ENCODE peak calls at places on chromosomes 7 and 10, in ten cellular contexts. Z is body of pancreas, V is thoracic aorta, Q is tibial artery, M is GM06990, L is pancreas, O is kidney epithelial cell, D is astrocyte, E is neural progenitor cell, Y is MM.1S. A is an unnamed sample. For H3K27me3, the result is how much of the 10 kb centered on the place peaks cover.

GRCh38 chr10:7302393-7303054 is 108.3 kb downstream of the SFMBT2 start:
- DNase-seq in V (no peak), Q (no peak), Y (no peak), Z (no peak), E (peak), M (no peak), D (peak), O (peak), L (no peak), A (no peak)

GRCh38 chr10:79135790-79136189 is 67.0 kb downstream of the ZMIZ1 start:
- DNase-seq in Z (no peak), Q (no peak), M (no peak), Y (no peak), O (no peak), E (no peak), V (no peak), L (no peak), D (no peak), A (no peak)

GRCh38 chr7:48087349-48087748 is 1.7 kb upstream of the UPP1 start:
- DNase-seq in Z (no peak), M (peak), Q (no peak), V (no peak), O (no peak), E (no peak), L (no peak), Y (peak), D (peak), A (no peak)

GRCh38 chr7:15326044-15326644 is 235.7 kb downstream of the AGMO start:
- DNase-seq in V (no peak), Y (peak), Q (no peak), E (peak), D (peak), Z (no peak), O (no peak), M (no peak), L (no peak), A (no peak)

GRCh38 chr10:4825868-4826787 is at the start of gene AKR1E2:
- DNase-seq in Z (peak), O (peak), Y (peak), E (peak), L (peak), M (no peak), V (peak), Q (peak), D (peak), A (peak)

GRCh38 chr10:55989188-55989587 is 371.9 kb downstream of the ZWINT start:
- DNase-seq in E (no peak), Q (no peak), D (no peak), O (no peak), Y (no peak), L (no peak), M (no peak), V (no peak), Z (no peak), A (no peak)

GRCh38 chr10:110492069-110492782 is 5.5 kb upstream of the DUSP5 start:
- DNase-seq in V (no peak), E (no peak), L (no peak), O (no peak), M (no peak), Q (no peak), Y (no peak), Z (no peak), D (no peak), A (no peak)

GRCh38 chr10:73854310-73854709 is 20.0 kb downstream of the CAMK2G start:
- DNase-seq in E (no peak), M (no peak), V (no peak), Z (no peak), L (no peak), Y (no peak), O (no peak), Q (no peak), D (no peak), A (no peak)

GRCh38 chr10:45624724-45625123 is 47.8 kb downstream of the ZFAND4 start:
- DNase-seq in L (no peak), E (no peak), V (no peak), Y (no peak), M (no peak), D (no peak), O (no peak), Q (no peak), Z (no peak), A (no peak)

GRCh38 chr10:16910795-16911164 is 93.6 kb upstream of the RSU1 start:
- DNase-seq in E (no peak), D (no peak), Z (no peak), V (no peak), L (no peak), Y (no peak), M (no peak), O (no peak), Q (no peak), A (no peak)

GRCh38 chr7:85516675-85517074 is 329.8 kb upstream of the SEMA3D start:
- DNase-seq in E (no peak), Q (no peak), O (no peak), Z (no peak), V (no peak), M (no peak), D (no peak), Y (no peak), L (no peak), A (no peak)

GRCh38 chr10:91604936-91605534 is 27.8 kb downstream of the PPP1R3C start:
- DNase-seq in Z (no peak), M (no peak), O (no peak), Q (no peak), D (peak), E (no peak), V (no peak), L (no peak), Y (no peak), A (no peak)

GRCh38 chr10:109883859-109884771 is 39.2 kb downstream of the XPNPEP1 start:
- DNase-seq in Y (peak), D (peak), E (peak), V (peak), O (no peak), L (peak), Z (peak), Q (peak), M (peak), A (peak)

GRCh38 chr10:67239864-67240497 is 314.1 kb downstream of the LRRTM3 start:
- DNase-seq in L (no peak), V (no peak), E (no peak), O (no peak), Q (no peak), Y (no peak), Z (no peak), D (no peak), M (no peak), A (no peak)

GRCh38 chr10:52440612-52441285 is 126.7 kb downstream of the DKK1 start:
- DNase-seq in D (no peak), V (no peak), Q (no peak), Z (no peak), E (peak), Y (peak), M (no peak), L (no peak), O (no peak), A (no peak)
- TF ChIP-seq CTCF in D (no peak), V (no peak), Q (no peak), Z (no peak), E (peak), Y (peak), M (no peak), L (no peak), O (no peak), A (no peak)

DNA sequence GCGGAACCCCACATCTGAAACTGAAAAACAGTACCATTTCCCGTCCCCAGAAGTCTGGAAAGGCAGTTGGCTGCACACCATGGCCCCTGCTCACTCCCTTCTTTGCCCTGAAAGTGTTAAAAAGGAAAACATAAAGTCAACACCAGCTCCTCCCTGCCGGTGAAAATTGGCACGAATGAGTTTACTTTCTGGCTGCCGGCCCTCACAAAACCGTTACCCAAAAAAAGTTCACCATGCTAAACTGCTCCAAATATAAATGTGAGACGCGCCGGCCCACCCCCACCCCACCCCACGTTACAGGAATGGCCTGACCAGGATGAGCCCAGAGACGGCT is 1.2 kb downstream of the DIP2C start:
- DNase-seq in M (no peak), O (no peak), Q (peak), V (no peak), D (no peak), L (no peak), E (no peak), Y (no peak), Z (no peak), A (no peak)
- H3K4me3 ChIP-seq in M (no peak), O (peak), Q (peak), V (peak), D (peak), L (no peak), E (peak), Y (no peak), Z (no peak), A (peak)

GRCh38 chr7:157073949-157074624 is 63.6 kb upstream of the MNX1 start:
- DNase-seq in O (no peak), Z (no peak), V (no peak), E (no peak), L (no peak), Y (no peak), Q (peak), M (no peak), D (no peak), A (no peak)

GRCh38 chr7:157077986-157078644 is 60.6 kb upstream of the UBE3C start:
- DNase-seq in L (peak), V (no peak), O (no peak), D (peak), M (no peak), Q (peak), Z (no peak), E (peak), Y (no peak), A (no peak)

GRCh38 chr7:157079116-157079515 is 59.6 kb upstream of the UBE3C start:
- DNase-seq in Z (no peak), E (no peak), M (no peak), V (no peak), L (no peak), Y (no peak), Q (no peak), D (no peak), O (no peak), A (no peak)

GRCh38 chr7:157076466-157076865 is 62.3 kb upstream of the UBE3C start:
- DNase-seq in O (no peak), V (no peak), Y (no peak), L (no peak), Z (no peak), E (no peak), M (no peak), Q (peak), D (no peak), A (no peak)

DNA sequence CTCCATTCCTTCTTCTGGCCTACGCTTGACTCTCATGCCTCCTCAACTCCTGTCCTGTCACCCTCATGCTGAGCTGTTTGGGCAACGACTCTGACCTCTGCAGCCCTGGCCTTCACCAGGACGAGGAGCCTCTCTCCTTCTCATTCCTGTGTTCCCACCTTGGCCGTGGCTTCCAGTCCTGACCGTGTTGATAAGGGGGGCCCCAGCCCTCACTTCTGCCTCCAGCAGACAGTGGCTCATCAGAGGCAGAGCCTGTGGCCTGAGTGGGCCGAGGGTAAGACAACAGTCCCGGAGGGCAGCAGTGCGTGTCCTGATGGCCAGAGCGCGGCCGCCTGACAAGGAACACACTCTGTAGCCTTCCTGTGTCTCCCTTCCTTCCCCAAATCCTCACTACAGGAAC is 61.7 kb upstream of the UBE3C start:
- DNase-seq in V (no peak), Z (no peak), Q (peak), E (no peak), L (peak), Y (no peak), M (no peak), O (no peak), D (no peak), A (no peak)
- H3K27me3 ChIP-seq in V (under half), Z (under half), Q (under half), E (half or more), L (under half), Y (under half), M (under half), O (under half), D (under half), A (half or more)

GRCh38 chr7:154736389-154736788 is 266.5 kb downstream of the PAXIP1 start:
- DNase-seq in Z (no peak), E (no peak), V (no peak), D (peak), L (no peak), O (no peak), Y (no peak), M (no peak), Q (no peak), A (no peak)
- TF ChIP-seq CTCF in Z (no peak), E (no peak), V (no peak), D (no peak), L (no peak), O (no peak), Y (no peak), M (no peak), Q (no peak), A (no peak)

DNA sequence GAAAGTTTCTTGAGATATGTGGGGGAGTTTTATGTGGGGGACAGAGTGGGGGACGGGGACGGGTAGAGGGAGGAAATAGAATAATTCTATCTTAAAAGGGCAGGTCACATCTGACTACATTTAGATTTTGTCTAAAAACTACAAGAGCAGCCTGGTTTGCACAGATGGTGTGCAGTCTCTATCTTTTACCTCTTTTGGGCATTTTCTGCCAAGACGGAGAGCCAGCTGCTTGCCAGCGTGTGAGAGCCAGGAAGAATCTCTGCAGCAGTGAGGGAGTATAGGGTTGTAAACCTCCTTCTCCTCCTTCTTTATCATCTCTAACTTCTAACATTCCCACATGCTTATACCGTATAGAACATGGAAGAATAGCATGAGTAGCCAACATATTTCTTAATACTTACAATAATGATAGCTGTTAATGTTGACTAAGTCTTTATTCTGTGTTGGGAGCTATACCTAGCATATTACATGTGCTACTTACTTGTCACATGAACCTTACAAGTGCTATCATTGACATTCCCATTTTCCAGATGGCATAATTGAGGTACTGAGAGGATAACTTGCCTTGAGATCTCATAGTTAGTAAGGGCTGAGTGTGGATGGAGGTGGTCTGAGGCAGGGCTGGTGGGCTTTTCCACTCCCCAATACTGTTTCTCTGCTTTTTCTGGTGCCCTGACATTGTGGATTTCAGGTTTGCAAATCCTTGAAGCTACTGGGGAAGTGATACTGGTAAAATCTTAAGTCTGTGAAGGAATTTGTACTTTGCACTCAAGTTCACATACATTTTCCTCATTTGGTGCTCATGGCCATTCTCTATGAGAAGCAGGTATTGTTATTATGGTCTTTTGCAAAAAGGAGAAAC is 1.1 kb downstream of the ENTPD1 start:
- DNase-seq in Y (no peak), E (no peak), D (no peak), V (no peak), M (peak), L (no peak), Q (no peak), Z (no peak), O (no peak), A (no peak)
- H3K4me3 ChIP-seq in Y (no peak), E (peak), D (no peak), V (peak), M (peak), L (no peak), Q (peak), Z (no peak), O (no peak), A (peak)

GRCh38 chr7:524800-525199 is 5.2 kb upstream of the PDGFA start:
- DNase-seq in V (no peak), M (no peak), Z (no peak), L (no peak), Y (no peak), Q (no peak), O (no peak), D (no peak), E (no peak), A (no peak)

GRCh38 chr7:521221-522070 is 1.8 kb upstream of the PDGFA start:
- DNase-seq in Y (no peak), O (no peak), D (no peak), Q (peak), E (peak), L (peak), M (peak), V (no peak), Z (peak), A (peak)

GRCh38 chr7:523436-524336 is 4.0 kb upstream of the PDGFA start:
- DNase-seq in Z (peak), D (no peak), V (no peak), L (no peak), Y (no peak), E (peak), O (no peak), M (no peak), Q (no peak), A (no peak)

GRCh38 chr7:522071-522937 is 2.7 kb upstream of the PDGFA start:
- DNase-seq in Q (no peak), L (peak), D (peak), Y (no peak), O (no peak), Z (peak), M (peak), V (no peak), E (peak), A (peak)

DNA sequence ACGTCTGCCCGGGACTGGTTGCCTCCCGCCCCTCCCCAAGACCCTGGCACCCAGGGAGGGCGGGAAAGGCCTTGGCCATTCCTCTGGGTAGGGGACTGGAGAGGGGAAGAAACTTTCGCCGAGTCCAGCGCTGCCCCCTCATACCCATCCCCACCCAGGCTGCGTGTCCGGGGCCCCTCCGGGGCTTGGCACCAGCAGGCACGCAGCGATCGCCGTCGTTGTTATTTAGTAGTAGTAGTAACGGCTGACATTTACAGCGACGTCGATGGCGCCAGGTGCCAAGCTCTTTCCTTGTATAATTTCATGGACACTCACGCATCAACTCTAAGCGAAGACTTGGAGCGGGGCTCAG is 3.3 kb upstream of the PDGFA start:
- DNase-seq in Y (no peak), M (no peak), Z (peak), D (no peak), V (no peak), Q (no peak), L (no peak), E (no peak), O (no peak), A (no peak)
- H3K27me3 ChIP-seq in Y (under half), M (under half), Z (under half), D (under half), V (under half), Q (under half), L (under half), E (half or more), O (under half), A (half or more)